ENCODE peak calls at places on chromosomes 13 and 19, in four cellular contexts. U, F, T and W are unnamed samples. For H3K27me3, the result is how much of the 10 kb centered on the place peaks cover.

GRCh38 chr13:41463823-41464602 is 6.7 kb downstream of the RGCC start:
- DNase-seq in U (no peak), F (no peak), T (no peak), W (no peak)

GRCh38 chr13:112704634-112705145 is 14.9 kb downstream of the ATP11A start:
- DNase-seq in U (no peak), F (no peak), T (no peak), W (no peak)

GRCh38 chr19:33277434-33277833 is 24.9 kb downstream of the CEBPA start:
- DNase-seq in U (no peak), F (no peak), T (no peak), W (no peak)

GRCh38 chr13:20387441-20387971 is 138.2 kb downstream of the CRYL1 start:
- DNase-seq in U (no peak), F (no peak), T (no peak), W (no peak)

GRCh38 chr13:91142572-91142971 is 204.9 kb upstream of the MIR17HG start:
- DNase-seq in U (no peak), F (peak), T (peak), W (peak)

GRCh38 chr13:109858319-109858718 is 71.9 kb upstream of the IRS2 start:
- DNase-seq in U (no peak), F (no peak), T (no peak), W (no peak)

GRCh38 chr13:33208290-33208990 is 77.1 kb downstream of the STARD13 start:
- DNase-seq in U (no peak), F (no peak), T (peak), W (no peak)

GRCh38 chr13:92158335-92158734 is 759.9 kb downstream of the GPC5 start:
- DNase-seq in U (no peak), F (peak), T (no peak), W (no peak)

GRCh38 chr19:2235396-2236284 is 489 bp downstream of the PLEKHJ1 start:
- DNase-seq in U (no peak), F (no peak), T (peak), W (no peak)

GRCh38 chr19:16293133-16294085 is 31.2 kb upstream of the KLF2 start:
- DNase-seq in U (peak), F (peak), T (peak), W (peak)

GRCh38 chr13:96772426-96772825 is 221.8 kb downstream of the OXGR1 start:
- DNase-seq in U (no peak), F (no peak), T (no peak), W (no peak)

GRCh38 chr19:45809643-45810159 is 5.4 kb downstream of the RSPH6A start:
- DNase-seq in U (no peak), F (peak), T (no peak), W (peak)

GRCh38 chr13:100611678-100612492 is 23.3 kb upstream of the GGACT start:
- DNase-seq in U (no peak), F (no peak), T (peak), W (no peak)

GRCh38 chr13:26262156-26262555 is 8.2 kb downstream of the CDK8 start:
- DNase-seq in U (no peak), F (no peak), T (no peak), W (no peak)

GRCh38 chr19:45817725-45818301 is 2.7 kb upstream of the RSPH6A start:
- DNase-seq in U (no peak), F (no peak), T (no peak), W (no peak)

GRCh38 chr13:35733832-35734231 is 257.3 kb upstream of the MAB21L1 start:
- DNase-seq in U (no peak), F (no peak), T (no peak), W (no peak)

GRCh38 chr13:66207610-66208009 is 1022.5 kb downstream of the PCDH9 start:
- DNase-seq in U (no peak), F (no peak), T (no peak), W (no peak)

GRCh38 chr13:72109863-72110262 is 242.9 kb upstream of the DACH1 start:
- DNase-seq in U (no peak), F (no peak), T (no peak), W (no peak)

DNA sequence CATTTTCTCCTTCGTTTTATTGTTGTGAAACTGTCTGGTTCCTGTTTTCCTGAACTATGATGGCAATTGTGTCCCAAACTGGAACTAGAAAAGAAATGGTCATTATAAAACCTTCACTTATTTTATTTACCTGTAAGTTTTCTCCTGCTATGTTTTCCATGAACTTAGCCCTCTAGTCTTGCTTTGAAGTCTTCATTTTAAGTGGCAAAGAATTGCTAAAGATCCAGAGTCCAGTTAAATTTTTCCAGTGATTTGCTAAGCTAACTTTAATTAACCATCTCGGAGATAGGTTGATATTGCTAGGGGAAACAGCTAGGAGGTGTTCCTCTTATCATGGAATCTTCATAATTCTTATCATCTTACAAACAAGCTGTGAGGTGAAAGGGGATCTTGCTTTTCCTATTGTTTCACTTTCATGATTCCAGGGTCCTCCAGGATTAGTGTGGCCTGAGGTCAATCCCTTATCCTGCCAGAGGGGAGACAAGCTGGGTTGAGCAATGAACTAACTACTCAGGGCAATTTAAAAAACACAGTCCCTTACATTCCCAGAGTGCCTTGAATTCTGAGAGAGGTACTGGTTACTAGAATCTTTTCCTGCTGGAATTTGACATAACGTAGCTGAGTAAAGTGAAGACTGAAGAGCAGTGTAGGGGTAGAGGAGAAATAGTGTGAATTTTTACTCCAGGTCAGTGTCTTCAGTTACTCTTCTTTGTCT is 112.5 kb downstream of the ESD start:
- DNase-seq in U (no peak), F (no peak), T (no peak), W (no peak)
- H3K27me3 ChIP-seq in U (under half), F (under half), T (under half), W (under half)

GRCh38 chr13:98976941-98977340 is 923 bp downstream of the DOCK9 start:
- DNase-seq in U (no peak), F (no peak), T (no peak), W (no peak)

GRCh38 chr13:98976338-98976737 is 1.5 kb downstream of the DOCK9 start:
- DNase-seq in U (no peak), F (no peak), T (no peak), W (no peak)

GRCh38 chr13:98974053-98974452 is 3.8 kb downstream of the DOCK9 start:
- DNase-seq in U (no peak), F (no peak), T (no peak), W (no peak)

GRCh38 chr13:98977568-98978270 is at the start of gene DOCK9:
- DNase-seq in U (no peak), F (peak), T (peak), W (no peak)

DNA sequence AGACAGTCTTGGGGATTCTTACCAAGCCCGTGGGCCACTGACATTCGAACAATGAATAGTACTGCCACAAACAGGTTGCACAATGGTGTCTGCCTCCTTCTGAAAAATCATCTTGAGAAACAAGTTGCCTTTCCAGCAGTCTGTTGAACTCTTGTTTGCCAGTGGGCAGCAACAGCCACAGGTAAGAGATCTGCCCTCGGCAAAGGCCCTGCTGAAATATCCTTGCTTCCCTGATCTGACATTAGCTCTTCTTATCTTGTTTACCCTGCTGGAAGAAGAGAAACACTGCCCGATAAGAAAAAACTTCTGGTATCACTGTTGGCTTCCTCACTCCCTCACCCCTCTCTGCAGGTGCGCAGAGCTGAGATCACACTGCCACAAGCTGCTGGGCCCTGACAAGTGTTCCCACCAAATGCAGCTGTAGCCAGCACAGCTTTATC is 2.0 kb downstream of the DOCK9 start:
- DNase-seq in U (no peak), F (no peak), T (no peak), W (no peak)
- H3K27me3 ChIP-seq in U (under half), F (under half), T (under half), W (under half)

DNA sequence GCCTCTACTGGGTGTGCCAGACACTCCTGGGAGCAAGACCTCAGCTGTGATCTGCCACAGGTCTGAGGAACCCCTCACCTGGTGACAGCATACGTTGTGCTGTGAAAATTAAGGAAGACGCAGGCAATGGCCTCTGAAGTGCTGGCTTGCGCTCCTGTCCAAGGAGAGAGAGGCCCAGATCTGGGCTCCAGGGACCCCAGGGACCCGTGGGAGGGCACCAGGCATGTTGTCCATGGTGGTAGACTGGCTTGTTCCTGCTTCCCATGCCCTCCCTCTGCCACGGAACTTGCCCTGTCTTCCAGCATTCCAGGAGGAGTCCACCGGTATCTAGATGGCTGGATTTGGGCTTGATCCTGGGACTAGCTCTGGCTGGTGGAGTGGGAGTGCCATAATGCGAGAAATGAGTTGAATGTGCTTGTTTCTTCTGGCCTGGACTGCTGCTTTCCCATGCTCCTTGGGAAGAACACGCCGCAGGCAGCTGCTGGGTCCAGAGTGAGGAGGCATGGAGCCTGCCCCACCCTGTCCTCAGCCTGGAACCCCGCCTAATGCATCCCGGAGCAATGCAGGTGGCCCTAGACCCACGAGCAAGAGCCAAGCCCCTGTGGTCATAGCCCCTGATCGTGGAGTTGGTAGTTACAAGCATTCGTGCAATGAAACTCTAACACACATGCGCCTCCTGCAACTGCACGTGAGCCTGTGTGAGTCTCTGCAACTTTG is 190.2 kb downstream of the TEX29 start:
- DNase-seq in U (no peak), F (no peak), T (no peak), W (no peak)
- H3K27me3 ChIP-seq in U (under half), F (under half), T (under half), W (under half)

GRCh38 chr19:47427241-47428176 is 8.2 kb upstream of the MEIS3 start:
- DNase-seq in U (no peak), F (peak), T (peak), W (no peak)
- H3K27me3 ChIP-seq in U (under half), F (under half), T (under half), W (under half)

GRCh38 chr19:5478241-5478924 is 23.2 kb downstream of the ZNRF4 start:
- DNase-seq in U (no peak), F (no peak), T (no peak), W (no peak)
- H3K27me3 ChIP-seq in U (under half), F (under half), T (under half), W (under half)

GRCh38 chr13:94710081-94710809 is 2.1 kb downstream of the SOX21 start:
- DNase-seq in U (no peak), F (no peak), T (no peak), W (no peak)
- H3K27me3 ChIP-seq in U (under half), F (half or more), T (under half), W (under half)

DNA sequence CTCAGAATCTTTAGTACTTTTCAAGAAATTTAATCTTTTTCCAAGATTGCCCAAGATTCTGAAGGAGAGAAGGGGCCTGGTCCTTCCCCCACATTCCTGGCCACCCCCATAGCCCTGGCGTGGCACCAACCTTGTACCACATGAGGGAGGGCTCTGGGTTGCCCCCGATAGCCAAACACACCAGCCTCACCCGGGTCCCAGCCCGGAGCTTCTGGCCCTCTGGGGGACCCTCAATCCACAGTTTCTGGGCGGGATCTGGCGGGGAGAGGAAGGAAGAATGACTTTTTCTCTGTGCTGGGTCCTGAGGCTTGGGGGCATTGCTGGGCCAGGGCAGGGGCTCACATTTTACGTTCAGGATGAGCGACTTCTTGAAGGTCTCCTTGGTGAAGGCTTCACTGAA is 4.4 kb downstream of the NPHS1 start:
- DNase-seq in U (no peak), F (no peak), T (no peak), W (no peak)
- H3K27me3 ChIP-seq in U (under half), F (under half), T (under half), W (under half)